ENCODE peak calls at places on chromosomes 13 and 19, in nine cellular contexts. L is activated CD4-positive, CD25-positive, alpha-beta regulatory T cell treated with anti-CD3 and anti-CD28 coated beads, Interleukin-2, amount 50 U/mL, for 16 hours; N is mesenteric fat pad; W is endothelial cell; U is OCI-LY7; X is cardiac muscle cell; E is activated naive CD4-positive, alpha-beta T cell treated with anti-CD3 and anti-CD28 coated beads, Interleukin-2, amount 10 ng/mL, durations not matched to agents 7 days and 5 days; C is K562; A is CD8-positive, alpha-beta memory T cell. D is an unnamed sample.

GRCh38 chr19:16018106-16018755 is 58.1 kb upstream of the TPM4 start:
- DNase-seq in L (no peak), N (peak; percentile 82), W (no peak), U (no peak), X (no peak), E (no peak), C (no peak), A (no peak), D (no peak)

GRCh38 chr13:80379245-80379644 is 38.3 kb upstream of the SPRY2 start:
- DNase-seq in L (no peak), N (no peak), W (no peak), U (no peak), X (peak; percentile 64), E (no peak), C (no peak), A (no peak), D (peak; percentile 83)

GRCh38 chr13:51848674-51849073 is 3.7 kb upstream of the TMEM272 start:
- DNase-seq in L (no peak), N (no peak), W (no peak), U (no peak), X (peak; percentile 18), E (no peak), C (no peak), A (no peak), D (no peak)

GRCh38 chr19:16914421-16914820 is 25.6 kb downstream of the F2RL3 start:
- DNase-seq in L (no peak), N (no peak), W (no peak), U (no peak), X (no peak), E (no peak), C (no peak), A (no peak), D (no peak)

GRCh38 chr13:87107626-87108025 is 563.5 kb upstream of the SLITRK5 start:
- DNase-seq in L (no peak), N (no peak), W (no peak), U (no peak), X (no peak), E (no peak), C (no peak), A (no peak), D (no peak)

GRCh38 chr19:4034048-4035017 is 26.8 kb downstream of the PIAS4 start:
- DNase-seq in L (no peak), N (no peak), W (no peak), U (no peak), X (no peak), E (no peak), C (no peak), A (no peak), D (no peak)

GRCh38 chr19:38977445-38978314 is 2.1 kb upstream of the FBXO17 start:
- DNase-seq in L (no peak), N (no peak), W (no peak), U (no peak), X (no peak), E (no peak), C (no peak), A (no peak), D (no peak)

GRCh38 chr19:6074709-6075403 is 35.4 kb downstream of the RFX2 start:
- DNase-seq in L (no peak), N (no peak), W (no peak), U (no peak), X (no peak), E (no peak), C (peak; percentile 24), A (no peak), D (no peak)

GRCh38 chr13:34941436-34941834 is 635 bp upstream of the NBEA start:
- DNase-seq in L (no peak), N (no peak), W (no peak), U (peak; percentile 8), X (no peak), E (no peak), C (no peak), A (no peak), D (no peak)

GRCh38 chr19:3249408-3249807 is 24.9 kb downstream of the CELF5 start:
- DNase-seq in L (no peak), N (no peak), W (no peak), U (peak; percentile 37), X (no peak), E (no peak), C (peak; percentile 78), A (no peak), D (peak; percentile 45)

GRCh38 chr13:105446197-105446596 is 1089.3 kb downstream of the EFNB2 start:
- DNase-seq in L (no peak), N (no peak), W (no peak), U (no peak), X (no peak), E (no peak), C (no peak), A (no peak), D (no peak)

GRCh38 chr19:16778796-16779411 is 50.3 kb upstream of the SIN3B start:
- DNase-seq in L (peak; percentile 6), N (no peak), W (peak; percentile 65), U (peak; percentile 78), X (peak; percentile 70), E (peak; percentile 78), C (peak; percentile 80), A (no peak), D (peak; percentile 73)

GRCh38 chr19:53962887-53963435 is at the start of gene CACNG8:
- DNase-seq in L (no peak), N (no peak), W (no peak), U (no peak), X (no peak), E (no peak), C (no peak), A (no peak), D (no peak)

GRCh38 chr13:113538689-113539058 is 45.9 kb upstream of the TFDP1 start:
- DNase-seq in L (no peak), N (peak; percentile 72), W (no peak), U (no peak), X (no peak), E (no peak), C (no peak), A (no peak), D (no peak)

GRCh38 chr13:62092536-62092935 is 676.9 kb upstream of the PCDH20 start:
- DNase-seq in L (no peak), N (no peak), W (no peak), U (no peak), X (no peak), E (no peak), C (no peak), A (no peak), D (no peak)

GRCh38 chr19:46115396-46116109 is 8.9 kb downstream of the IGFL3 start:
- DNase-seq in L (no peak), N (no peak), W (no peak), U (no peak), X (peak; percentile 33), E (peak; percentile 23), C (no peak), A (no peak), D (peak; percentile 18)

GRCh38 chr19:7442423-7442822 is 46.4 kb downstream of the PEX11G start:
- DNase-seq in L (no peak), N (no peak), W (no peak), U (no peak), X (peak; percentile 54), E (no peak), C (no peak), A (no peak), D (no peak)

GRCh38 chr13:49371943-49372636 is 71.8 kb downstream of the CAB39L start:
- DNase-seq in L (no peak), N (no peak), W (no peak), U (peak; percentile 91), X (no peak), E (no peak), C (no peak), A (no peak), D (no peak)

GRCh38 chr19:29660835-29661234 is 4.4 kb upstream of the PLEKHF1 start:
- DNase-seq in L (no peak), N (no peak), W (no peak), U (no peak), X (peak; percentile 33), E (no peak), C (peak; percentile 72), A (no peak), D (no peak)

GRCh38 chr19:15613338-15613737 is 1.7 kb upstream of the CYP4F8 start:
- DNase-seq in L (no peak), N (no peak), W (no peak), U (no peak), X (no peak), E (no peak), C (no peak), A (no peak), D (no peak)

GRCh38 chr19:29672933-29673336 is 7.7 kb downstream of the PLEKHF1 start:
- DNase-seq in L (peak; percentile 75), N (peak; percentile 53), W (no peak), U (peak; percentile 24), X (no peak), E (peak; percentile 87), C (no peak), A (peak; percentile 83), D (no peak)

GRCh38 chr19:42297034-42297433 is 4.9 kb upstream of the PRR19 start:
- DNase-seq in L (no peak), N (no peak), W (no peak), U (no peak), X (no peak), E (no peak), C (no peak), A (no peak), D (no peak)